ENCODE peak calls at places on chromosomes 6 and 20, in four cellular contexts. One of them, this sample, is unnamed.

GRCh38 chr20:16927031-16927430 is 178.9 kb downstream of the OTOR start:
- DNase-seq in HFF-Myc: no peak
- DNase-seq in HL-60: no peak
- DNase-seq in brain microvascular endothelial cell: no peak
- DNase-seq in this sample: no peak

GRCh38 chr6:16238057-16238657 is at the start of gene GMPR:
- DNase-seq in HFF-Myc: no peak
- DNase-seq in HL-60: peak
- DNase-seq in brain microvascular endothelial cell: no peak
- DNase-seq in this sample: peak

GRCh38 chr20:41631826-41632225 is 13.6 kb upstream of the CHD6 start:
- DNase-seq in HFF-Myc: no peak
- DNase-seq in HL-60: no peak
- DNase-seq in brain microvascular endothelial cell: peak
- DNase-seq in this sample: peak

GRCh38 chr6:3403244-3404154 is 53.4 kb downstream of the SLC22A23 start:
- DNase-seq in HFF-Myc: no peak
- DNase-seq in HL-60: no peak
- DNase-seq in brain microvascular endothelial cell: no peak
- DNase-seq in this sample: no peak

GRCh38 chr20:63328026-63328700 is 33.0 kb downstream of the CHRNA4 start:
- DNase-seq in HFF-Myc: no peak
- DNase-seq in HL-60: no peak
- DNase-seq in brain microvascular endothelial cell: no peak
- DNase-seq in this sample: no peak

GRCh38 chr6:125205931-125206330 is 52.4 kb downstream of the TPD52L1 start:
- DNase-seq in HFF-Myc: no peak
- DNase-seq in HL-60: no peak
- DNase-seq in brain microvascular endothelial cell: no peak
- DNase-seq in this sample: no peak

GRCh38 chr6:15280961-15281360 is 35.1 kb downstream of the JARID2 start:
- DNase-seq in HFF-Myc: no peak
- DNase-seq in HL-60: no peak
- DNase-seq in brain microvascular endothelial cell: no peak
- DNase-seq in this sample: no peak

GRCh38 chr20:49725694-49726093 is 12.0 kb upstream of the B4GALT5 start:
- DNase-seq in HFF-Myc: no peak
- DNase-seq in HL-60: peak
- DNase-seq in brain microvascular endothelial cell: no peak
- DNase-seq in this sample: no peak

GRCh38 chr6:148837941-148838340 is 91.1 kb downstream of the UST start:
- DNase-seq in HFF-Myc: no peak
- DNase-seq in HL-60: no peak
- DNase-seq in brain microvascular endothelial cell: no peak
- DNase-seq in this sample: no peak

GRCh38 chr6:142845624-142846458 is 99.1 kb downstream of the HIVEP2 start:
- DNase-seq in HFF-Myc: peak
- DNase-seq in HL-60: no peak
- DNase-seq in brain microvascular endothelial cell: peak
- DNase-seq in this sample: no peak

GRCh38 chr6:39493174-39493573 is 170.7 kb upstream of the KCNK16 start:
- DNase-seq in HFF-Myc: no peak
- DNase-seq in HL-60: no peak
- DNase-seq in brain microvascular endothelial cell: no peak
- DNase-seq in this sample: no peak

GRCh38 chr20:7943891-7944290 is 3.6 kb upstream of the HAO1 start:
- DNase-seq in HFF-Myc: no peak
- DNase-seq in HL-60: no peak
- DNase-seq in brain microvascular endothelial cell: no peak
- DNase-seq in this sample: no peak

GRCh38 chr6:41021832-41022231 is 17.2 kb downstream of the UNC5CL start:
- DNase-seq in HFF-Myc: peak
- DNase-seq in HL-60: no peak
- DNase-seq in brain microvascular endothelial cell: no peak
- DNase-seq in this sample: no peak

GRCh38 chr6:105424177-105424783 is 21.4 kb upstream of the PREP start:
- DNase-seq in HFF-Myc: no peak
- DNase-seq in HL-60: no peak
- DNase-seq in brain microvascular endothelial cell: peak
- DNase-seq in this sample: no peak

GRCh38 chr20:62815066-62815991 is 1.5 kb upstream of the COL9A3 start:
- DNase-seq in HFF-Myc: no peak
- DNase-seq in HL-60: no peak
- DNase-seq in brain microvascular endothelial cell: no peak
- DNase-seq in this sample: no peak

GRCh38 chr6:164007881-164008280 is 593.4 kb downstream of the QKI start:
- DNase-seq in HFF-Myc: no peak
- DNase-seq in HL-60: no peak
- DNase-seq in brain microvascular endothelial cell: no peak
- DNase-seq in this sample: no peak

GRCh38 chr20:61281286-61281795 is 29.3 kb downstream of the CDH4 start:
- DNase-seq in HFF-Myc: no peak
- DNase-seq in HL-60: no peak
- DNase-seq in brain microvascular endothelial cell: no peak
- DNase-seq in this sample: no peak

GRCh38 chr6:120395330-120395729 is 939.0 kb downstream of the TBC1D32 start:
- DNase-seq in HFF-Myc: no peak
- DNase-seq in HL-60: no peak
- DNase-seq in brain microvascular endothelial cell: no peak
- DNase-seq in this sample: no peak

GRCh38 chr6:41214559-41215238 is 13.4 kb upstream of the TREML4 start:
- DNase-seq in HFF-Myc: no peak
- DNase-seq in HL-60: no peak
- DNase-seq in brain microvascular endothelial cell: no peak
- DNase-seq in this sample: no peak

GRCh38 chr6:41648921-41649320 is 10.7 kb downstream of the MDFI start:
- DNase-seq in HFF-Myc: no peak
- DNase-seq in HL-60: no peak
- DNase-seq in brain microvascular endothelial cell: no peak
- DNase-seq in this sample: no peak

GRCh38 chr6:142413111-142413510 is 111.3 kb downstream of the ADGRG6 start:
- DNase-seq in HFF-Myc: peak
- DNase-seq in HL-60: no peak
- DNase-seq in brain microvascular endothelial cell: peak
- DNase-seq in this sample: no peak

GRCh38 chr20:20052074-20052970 is at the start of the genes CFAP61 and CRNKL1:
- DNase-seq in HFF-Myc: peak
- DNase-seq in HL-60: peak
- DNase-seq in brain microvascular endothelial cell: peak
- DNase-seq in this sample: peak

GRCh38 chr6:75852721-75853120 is 103.7 kb downstream of the MYO6 start:
- DNase-seq in HFF-Myc: no peak
- DNase-seq in HL-60: no peak
- DNase-seq in brain microvascular endothelial cell: peak
- DNase-seq in this sample: no peak

GRCh38 chr20:20450461-20451027 is 82.6 kb downstream of the INSM1 start:
- DNase-seq in HFF-Myc: no peak
- DNase-seq in HL-60: no peak
- DNase-seq in brain microvascular endothelial cell: no peak
- DNase-seq in this sample: no peak

GRCh38 chr6:37784585-37784967 is 35.0 kb upstream of the ZFAND3 start:
- DNase-seq in HFF-Myc: no peak
- DNase-seq in HL-60: no peak
- DNase-seq in brain microvascular endothelial cell: no peak
- DNase-seq in this sample: no peak

GRCh38 chr6:50410577-50410976 is 302.7 kb upstream of the TFAP2D start:
- DNase-seq in HFF-Myc: no peak
- DNase-seq in HL-60: no peak
- DNase-seq in brain microvascular endothelial cell: no peak
- DNase-seq in this sample: no peak

GRCh38 chr6:111031151-111031550 is 49.3 kb downstream of the RPF2 start:
- DNase-seq in HFF-Myc: no peak
- DNase-seq in HL-60: no peak
- DNase-seq in brain microvascular endothelial cell: no peak
- DNase-seq in this sample: no peak

GRCh38 chr6:3317741-3318211 is 59.0 kb downstream of the PSMG4 start:
- DNase-seq in HFF-Myc: no peak
- DNase-seq in HL-60: no peak
- DNase-seq in brain microvascular endothelial cell: no peak
- DNase-seq in this sample: no peak

GRCh38 chr6:6676910-6677441 is 88.5 kb downstream of the LY86 start:
- DNase-seq in HFF-Myc: peak
- DNase-seq in HL-60: peak
- DNase-seq in brain microvascular endothelial cell: peak
- DNase-seq in this sample: peak

GRCh38 chr6:84645563-84646266 is 118.7 kb downstream of the TBX18 start:
- DNase-seq in HFF-Myc: peak
- DNase-seq in HL-60: no peak
- DNase-seq in brain microvascular endothelial cell: peak
- DNase-seq in this sample: no peak

GRCh38 chr6:37516920-37517405 is 17.3 kb upstream of the CCDC167 start:
- DNase-seq in HFF-Myc: no peak
- DNase-seq in HL-60: no peak
- DNase-seq in brain microvascular endothelial cell: no peak
- DNase-seq in this sample: peak

GRCh38 chr6:106446287-106446885 is 85.9 kb downstream of the CRYBG1 start:
- DNase-seq in HFF-Myc: no peak
- DNase-seq in HL-60: no peak
- DNase-seq in brain microvascular endothelial cell: no peak
- DNase-seq in this sample: no peak

GRCh38 chr6:157325069-157325805 is 1.9 kb upstream of the TMEM242 start:
- DNase-seq in HFF-Myc: no peak
- DNase-seq in HL-60: no peak
- DNase-seq in brain microvascular endothelial cell: peak
- DNase-seq in this sample: no peak

GRCh38 chr6:72271531-72271930 is 350.3 kb upstream of the KCNQ5 start:
- DNase-seq in HFF-Myc: no peak
- DNase-seq in HL-60: no peak
- DNase-seq in brain microvascular endothelial cell: no peak
- DNase-seq in this sample: no peak

GRCh38 chr6:25369043-25369442 is 89.9 kb downstream of the CARMIL1 start:
- DNase-seq in HFF-Myc: no peak
- DNase-seq in HL-60: no peak
- DNase-seq in brain microvascular endothelial cell: no peak
- DNase-seq in this sample: no peak

GRCh38 chr6:36595168-36595818 is 1.1 kb downstream of the SRSF3 start:
- DNase-seq in HFF-Myc: no peak
- DNase-seq in HL-60: no peak
- DNase-seq in brain microvascular endothelial cell: peak
- DNase-seq in this sample: no peak

GRCh38 chr20:51775241-51775640 is 7.1 kb upstream of the ATP9A start:
- DNase-seq in HFF-Myc: no peak
- DNase-seq in HL-60: no peak
- DNase-seq in brain microvascular endothelial cell: no peak
- DNase-seq in this sample: no peak

GRCh38 chr6:9933674-9934073 is 481.2 kb downstream of the TFAP2A start:
- DNase-seq in HFF-Myc: no peak
- DNase-seq in HL-60: no peak
- DNase-seq in brain microvascular endothelial cell: no peak
- DNase-seq in this sample: no peak

GRCh38 chr6:119237177-119237715 is 112.3 kb downstream of the MAN1A1 start:
- DNase-seq in HFF-Myc: no peak
- DNase-seq in HL-60: no peak
- DNase-seq in brain microvascular endothelial cell: no peak
- DNase-seq in this sample: no peak

GRCh38 chr6:20830576-20830975 is 296.3 kb downstream of the CDKAL1 start:
- DNase-seq in HFF-Myc: no peak
- DNase-seq in HL-60: no peak
- DNase-seq in brain microvascular endothelial cell: no peak
- DNase-seq in this sample: no peak
- TF ChIP-seq CTCF in HFF-Myc: no peak
- TF ChIP-seq CTCF in HL-60: no peak
- TF ChIP-seq CTCF in brain microvascular endothelial cell: no peak
- TF ChIP-seq CTCF in this sample: no peak

GRCh38 chr6:122904166-122904565 is 91.9 kb upstream of the CLVS2 start:
- DNase-seq in HFF-Myc: no peak
- DNase-seq in HL-60: no peak
- DNase-seq in brain microvascular endothelial cell: no peak
- DNase-seq in this sample: no peak

GRCh38 chr6:122903266-122903915 is 92.6 kb upstream of the CLVS2 start:
- DNase-seq in HFF-Myc: no peak
- DNase-seq in HL-60: no peak
- DNase-seq in brain microvascular endothelial cell: no peak
- DNase-seq in this sample: no peak
- TF ChIP-seq CTCF in HFF-Myc: no peak
- TF ChIP-seq CTCF in HL-60: no peak
- TF ChIP-seq CTCF in brain microvascular endothelial cell: no peak
- TF ChIP-seq CTCF in this sample: no peak

DNA sequence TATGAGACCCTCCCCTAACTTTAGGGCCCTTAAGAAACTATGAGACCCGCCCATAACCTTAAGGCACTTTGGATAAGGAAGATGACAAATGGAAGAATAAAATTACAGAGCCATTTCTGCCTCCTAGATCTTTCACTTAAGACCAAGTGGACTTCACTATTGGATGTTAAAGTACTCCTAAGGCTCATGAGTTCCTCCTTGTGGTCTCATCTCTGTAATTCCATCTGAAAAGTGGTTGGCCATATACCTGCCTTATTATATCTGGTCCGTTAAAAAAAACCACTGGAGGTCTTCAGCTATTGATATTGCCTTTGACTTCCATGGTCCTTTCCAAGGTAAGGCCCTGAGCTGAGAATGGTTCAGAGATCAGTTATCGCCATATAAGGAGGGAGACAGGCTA is 310.3 kb downstream of the EYA4 start:
- DNase-seq in HFF-Myc: no peak
- DNase-seq in HL-60: no peak
- DNase-seq in brain microvascular endothelial cell: no peak
- DNase-seq in this sample: no peak
- TF ChIP-seq CTCF in HFF-Myc: no peak
- TF ChIP-seq CTCF in HL-60: no peak
- TF ChIP-seq CTCF in brain microvascular endothelial cell: no peak
- TF ChIP-seq CTCF in this sample: no peak

GRCh38 chr20:58028123-58028522 is 200.3 kb downstream of the ANKRD60 start:
- DNase-seq in HFF-Myc: no peak
- DNase-seq in HL-60: no peak
- DNase-seq in brain microvascular endothelial cell: no peak
- DNase-seq in this sample: no peak
- TF ChIP-seq CTCF in HFF-Myc: peak
- TF ChIP-seq CTCF in HL-60: no peak
- TF ChIP-seq CTCF in brain microvascular endothelial cell: peak
- TF ChIP-seq CTCF in this sample: peak

GRCh38 chr6:12115001-12115400 is 102.9 kb downstream of the HIVEP1 start:
- DNase-seq in HFF-Myc: no peak
- DNase-seq in HL-60: no peak
- DNase-seq in brain microvascular endothelial cell: no peak
- DNase-seq in this sample: no peak
- TF ChIP-seq CTCF in HFF-Myc: no peak
- TF ChIP-seq CTCF in HL-60: no peak
- TF ChIP-seq CTCF in brain microvascular endothelial cell: no peak
- TF ChIP-seq CTCF in this sample: no peak

This sample was measured in CD14-positive monocyte.